ENCODE peak calls at places on chromosomes 4 and X, in six cellular contexts. One of them, this sample, is unnamed.

GRCh38 chrX:12685541-12685940 is 105.7 kb upstream of the PRPS2 start:
- DNase-seq in Right ventricle myocardium superior: no peak
- DNase-seq in stimulated activated naive CD4-positive, alpha-beta T cell: no peak
- DNase-seq in naive thymus-derived CD4-positive, alpha-beta T cell: no peak
- DNase-seq in nephron progenitor cell: no peak
- DNase-seq in NCI-H2029: no peak
- DNase-seq in this sample: no peak

GRCh38 chr4:155228713-155229112 is 20.3 kb downstream of the NPY2R start:
- DNase-seq in NCI-H2029: no peak
- DNase-seq in Right ventricle myocardium superior: no peak
- DNase-seq in stimulated activated naive CD4-positive, alpha-beta T cell: no peak
- DNase-seq in naive thymus-derived CD4-positive, alpha-beta T cell: no peak
- DNase-seq in nephron progenitor cell: no peak
- DNase-seq in this sample: no peak

GRCh38 chrX:153454901-153455550 is 9.2 kb upstream of the TREX2 start:
- DNase-seq in NCI-H2029: no peak
- DNase-seq in naive thymus-derived CD4-positive, alpha-beta T cell: no peak
- DNase-seq in nephron progenitor cell: no peak
- DNase-seq in stimulated activated naive CD4-positive, alpha-beta T cell: no peak
- DNase-seq in Right ventricle myocardium superior: no peak
- DNase-seq in this sample: no peak

GRCh38 chr4:29423836-29424721 is 1296.1 kb upstream of the PCDH7 start:
- DNase-seq in Right ventricle myocardium superior: no peak
- DNase-seq in naive thymus-derived CD4-positive, alpha-beta T cell: no peak
- DNase-seq in stimulated activated naive CD4-positive, alpha-beta T cell: no peak
- DNase-seq in nephron progenitor cell: no peak
- DNase-seq in NCI-H2029: no peak
- DNase-seq in this sample: no peak

GRCh38 chr4:78313754-78314120 is 237.8 kb upstream of the ANXA3 start:
- DNase-seq in stimulated activated naive CD4-positive, alpha-beta T cell: no peak
- DNase-seq in nephron progenitor cell: no peak
- DNase-seq in naive thymus-derived CD4-positive, alpha-beta T cell: no peak
- DNase-seq in NCI-H2029: no peak
- DNase-seq in Right ventricle myocardium superior: no peak
- DNase-seq in this sample: no peak

GRCh38 chrX:3609800-3610199 is 103.6 kb downstream of the PRKX start:
- DNase-seq in Right ventricle myocardium superior: no peak
- DNase-seq in NCI-H2029: no peak
- DNase-seq in nephron progenitor cell: no peak
- DNase-seq in naive thymus-derived CD4-positive, alpha-beta T cell: no peak
- DNase-seq in stimulated activated naive CD4-positive, alpha-beta T cell: no peak
- DNase-seq in this sample: no peak

GRCh38 chr4:124044330-124044729 is 647.7 kb downstream of the SPRY1 start:
- DNase-seq in nephron progenitor cell: no peak
- DNase-seq in stimulated activated naive CD4-positive, alpha-beta T cell: no peak
- DNase-seq in Right ventricle myocardium superior: no peak
- DNase-seq in naive thymus-derived CD4-positive, alpha-beta T cell: no peak
- DNase-seq in NCI-H2029: no peak
- DNase-seq in this sample: no peak

GRCh38 chr4:112523764-112524505 is 8.0 kb upstream of the NEUROG2 start:
- DNase-seq in Right ventricle myocardium superior: peak; percentile 68
- DNase-seq in NCI-H2029: peak; percentile 54
- DNase-seq in nephron progenitor cell: peak; percentile 86
- DNase-seq in naive thymus-derived CD4-positive, alpha-beta T cell: peak; percentile 71
- DNase-seq in stimulated activated naive CD4-positive, alpha-beta T cell: peak; percentile 81
- DNase-seq in this sample: peak; percentile 57

GRCh38 chr4:16269742-16270522 is 43.7 kb upstream of the TAPT1 start:
- DNase-seq in stimulated activated naive CD4-positive, alpha-beta T cell: no peak
- DNase-seq in NCI-H2029: no peak
- DNase-seq in nephron progenitor cell: no peak
- DNase-seq in naive thymus-derived CD4-positive, alpha-beta T cell: no peak
- DNase-seq in Right ventricle myocardium superior: peak; percentile 39
- DNase-seq in this sample: peak; percentile 53

GRCh38 chr4:114312349-114312748 is 286.3 kb upstream of the UGT8 start:
- DNase-seq in Right ventricle myocardium superior: no peak
- DNase-seq in naive thymus-derived CD4-positive, alpha-beta T cell: no peak
- DNase-seq in NCI-H2029: peak; percentile 59
- DNase-seq in nephron progenitor cell: no peak
- DNase-seq in stimulated activated naive CD4-positive, alpha-beta T cell: no peak
- DNase-seq in this sample: no peak

GRCh38 chrX:99184153-99184552 is 1225.9 kb downstream of the PCDH19 start:
- DNase-seq in nephron progenitor cell: no peak
- DNase-seq in stimulated activated naive CD4-positive, alpha-beta T cell: no peak
- DNase-seq in NCI-H2029: no peak
- DNase-seq in Right ventricle myocardium superior: no peak
- DNase-seq in naive thymus-derived CD4-positive, alpha-beta T cell: no peak
- DNase-seq in this sample: no peak

GRCh38 chr4:7871356-7871755 is 68.3 kb downstream of the AFAP1 start:
- DNase-seq in stimulated activated naive CD4-positive, alpha-beta T cell: no peak
- DNase-seq in naive thymus-derived CD4-positive, alpha-beta T cell: no peak
- DNase-seq in Right ventricle myocardium superior: no peak
- DNase-seq in NCI-H2029: no peak
- DNase-seq in nephron progenitor cell: no peak
- DNase-seq in this sample: no peak

GRCh38 chrX:84108589-84108988 is 79.4 kb downstream of the RPS6KA6 start:
- DNase-seq in nephron progenitor cell: no peak
- DNase-seq in NCI-H2029: no peak
- DNase-seq in Right ventricle myocardium superior: no peak
- DNase-seq in naive thymus-derived CD4-positive, alpha-beta T cell: no peak
- DNase-seq in stimulated activated naive CD4-positive, alpha-beta T cell: no peak
- DNase-seq in this sample: no peak

GRCh38 chr4:71186566-71187398 is 152.0 kb upstream of the SLC4A4 start:
- DNase-seq in naive thymus-derived CD4-positive, alpha-beta T cell: no peak
- DNase-seq in nephron progenitor cell: peak; percentile 73
- DNase-seq in stimulated activated naive CD4-positive, alpha-beta T cell: peak; percentile 34
- DNase-seq in Right ventricle myocardium superior: peak; percentile 73
- DNase-seq in NCI-H2029: peak; percentile 24
- DNase-seq in this sample: peak; percentile 31

GRCh38 chr4:2790583-2791517 is 2.0 kb upstream of the SH3BP2 start:
- DNase-seq in stimulated activated naive CD4-positive, alpha-beta T cell: no peak
- DNase-seq in naive thymus-derived CD4-positive, alpha-beta T cell: no peak
- DNase-seq in nephron progenitor cell: no peak
- DNase-seq in NCI-H2029: no peak
- DNase-seq in Right ventricle myocardium superior: peak; percentile 63
- DNase-seq in this sample: no peak

GRCh38 chrX:39162322-39162721 is 361.1 kb downstream of the MID1IP1 start:
- DNase-seq in stimulated activated naive CD4-positive, alpha-beta T cell: peak; percentile 41
- DNase-seq in Right ventricle myocardium superior: peak; percentile 44
- DNase-seq in nephron progenitor cell: peak; percentile 46
- DNase-seq in naive thymus-derived CD4-positive, alpha-beta T cell: peak; percentile 25
- DNase-seq in NCI-H2029: no peak
- DNase-seq in this sample: no peak

GRCh38 chr4:173930329-173930967 is 353.0 kb downstream of the FBXO8 start:
- DNase-seq in nephron progenitor cell: no peak
- DNase-seq in stimulated activated naive CD4-positive, alpha-beta T cell: no peak
- DNase-seq in naive thymus-derived CD4-positive, alpha-beta T cell: no peak
- DNase-seq in Right ventricle myocardium superior: no peak
- DNase-seq in NCI-H2029: no peak
- DNase-seq in this sample: no peak

GRCh38 chr4:88077911-88078310 is 70.5 kb downstream of the PKD2 start:
- DNase-seq in nephron progenitor cell: no peak
- DNase-seq in stimulated activated naive CD4-positive, alpha-beta T cell: no peak
- DNase-seq in naive thymus-derived CD4-positive, alpha-beta T cell: no peak
- DNase-seq in NCI-H2029: no peak
- DNase-seq in Right ventricle myocardium superior: no peak
- DNase-seq in this sample: no peak

GRCh38 chr4:7630559-7631287 is 196.0 kb upstream of the PSAPL1 start:
- DNase-seq in naive thymus-derived CD4-positive, alpha-beta T cell: no peak
- DNase-seq in NCI-H2029: peak; percentile 42
- DNase-seq in Right ventricle myocardium superior: peak; percentile 86
- DNase-seq in nephron progenitor cell: no peak
- DNase-seq in stimulated activated naive CD4-positive, alpha-beta T cell: no peak
- DNase-seq in this sample: peak; percentile 24

GRCh38 chr4:2303121-2303685 is 41.3 kb upstream of the MXD4 start:
- DNase-seq in stimulated activated naive CD4-positive, alpha-beta T cell: no peak
- DNase-seq in NCI-H2029: no peak
- DNase-seq in Right ventricle myocardium superior: no peak
- DNase-seq in nephron progenitor cell: no peak
- DNase-seq in naive thymus-derived CD4-positive, alpha-beta T cell: no peak
- DNase-seq in this sample: no peak

GRCh38 chr4:57499786-57500185 is 389.6 kb upstream of the IGFBP7 start:
- DNase-seq in nephron progenitor cell: no peak
- DNase-seq in NCI-H2029: no peak
- DNase-seq in stimulated activated naive CD4-positive, alpha-beta T cell: no peak
- DNase-seq in Right ventricle myocardium superior: no peak
- DNase-seq in naive thymus-derived CD4-positive, alpha-beta T cell: no peak
- DNase-seq in this sample: no peak

GRCh38 chr4:40665844-40666243 is 36.2 kb upstream of the RBM47 start:
- DNase-seq in Right ventricle myocardium superior: no peak
- DNase-seq in stimulated activated naive CD4-positive, alpha-beta T cell: no peak
- DNase-seq in naive thymus-derived CD4-positive, alpha-beta T cell: no peak
- DNase-seq in NCI-H2029: no peak
- DNase-seq in nephron progenitor cell: no peak
- DNase-seq in this sample: no peak

GRCh38 chrX:119685225-119686066 is 7.5 kb downstream of the SEPTIN6 start:
- DNase-seq in stimulated activated naive CD4-positive, alpha-beta T cell: peak; percentile 60
- DNase-seq in Right ventricle myocardium superior: no peak
- DNase-seq in nephron progenitor cell: no peak
- DNase-seq in naive thymus-derived CD4-positive, alpha-beta T cell: peak; percentile 46
- DNase-seq in NCI-H2029: no peak
- DNase-seq in this sample: peak; percentile 33

GRCh38 chrX:39936886-39937770 is 160.6 kb downstream of the BCOR start:
- DNase-seq in naive thymus-derived CD4-positive, alpha-beta T cell: peak; percentile 2
- DNase-seq in stimulated activated naive CD4-positive, alpha-beta T cell: no peak
- DNase-seq in NCI-H2029: no peak
- DNase-seq in Right ventricle myocardium superior: no peak
- DNase-seq in nephron progenitor cell: peak; percentile 18
- DNase-seq in this sample: no peak

GRCh38 chr4:112287258-112287873 is 1.7 kb upstream of the TIFA start:
- DNase-seq in stimulated activated naive CD4-positive, alpha-beta T cell: peak; percentile 7
- DNase-seq in nephron progenitor cell: no peak
- DNase-seq in NCI-H2029: no peak
- DNase-seq in naive thymus-derived CD4-positive, alpha-beta T cell: no peak
- DNase-seq in Right ventricle myocardium superior: no peak
- DNase-seq in this sample: no peak

GRCh38 chrX:9955506-9955905 is 11.7 kb upstream of the CLDN34 start:
- DNase-seq in stimulated activated naive CD4-positive, alpha-beta T cell: no peak
- DNase-seq in NCI-H2029: no peak
- DNase-seq in naive thymus-derived CD4-positive, alpha-beta T cell: no peak
- DNase-seq in Right ventricle myocardium superior: no peak
- DNase-seq in nephron progenitor cell: no peak
- DNase-seq in this sample: no peak

GRCh38 chr4:144399927-144400326 is 246.0 kb upstream of the HHIP start:
- DNase-seq in Right ventricle myocardium superior: no peak
- DNase-seq in NCI-H2029: peak; percentile 33
- DNase-seq in nephron progenitor cell: no peak
- DNase-seq in naive thymus-derived CD4-positive, alpha-beta T cell: no peak
- DNase-seq in stimulated activated naive CD4-positive, alpha-beta T cell: no peak
- DNase-seq in this sample: peak; percentile 85

GRCh38 chrX:129577473-129577872 is 37.4 kb downstream of the OCRL start:
- DNase-seq in nephron progenitor cell: no peak
- DNase-seq in stimulated activated naive CD4-positive, alpha-beta T cell: no peak
- DNase-seq in NCI-H2029: no peak
- DNase-seq in naive thymus-derived CD4-positive, alpha-beta T cell: no peak
- DNase-seq in Right ventricle myocardium superior: no peak
- DNase-seq in this sample: no peak

GRCh38 chr4:25160714-25161598 is 707 bp upstream of the SEPSECS start:
- DNase-seq in nephron progenitor cell: no peak
- DNase-seq in Right ventricle myocardium superior: no peak
- DNase-seq in stimulated activated naive CD4-positive, alpha-beta T cell: peak; percentile 30
- DNase-seq in NCI-H2029: peak; percentile 62
- DNase-seq in naive thymus-derived CD4-positive, alpha-beta T cell: no peak
- DNase-seq in this sample: no peak

GRCh38 chrX:134374294-134374693 is 85.7 kb upstream of the HPRT1 start:
- DNase-seq in NCI-H2029: no peak
- DNase-seq in nephron progenitor cell: no peak
- DNase-seq in Right ventricle myocardium superior: no peak
- DNase-seq in stimulated activated naive CD4-positive, alpha-beta T cell: peak; percentile 9
- DNase-seq in naive thymus-derived CD4-positive, alpha-beta T cell: no peak
- DNase-seq in this sample: peak; percentile 11

GRCh38 chr4:33060873-33061542 is 2340.8 kb downstream of the PCDH7 start:
- DNase-seq in nephron progenitor cell: peak; percentile 59
- DNase-seq in naive thymus-derived CD4-positive, alpha-beta T cell: no peak
- DNase-seq in stimulated activated naive CD4-positive, alpha-beta T cell: no peak
- DNase-seq in NCI-H2029: no peak
- DNase-seq in Right ventricle myocardium superior: no peak
- DNase-seq in this sample: peak; percentile 70

GRCh38 chr4:140240237-140240636 is 86.3 kb upstream of the MAML3 start:
- DNase-seq in Right ventricle myocardium superior: no peak
- DNase-seq in stimulated activated naive CD4-positive, alpha-beta T cell: no peak
- DNase-seq in naive thymus-derived CD4-positive, alpha-beta T cell: no peak
- DNase-seq in NCI-H2029: no peak
- DNase-seq in nephron progenitor cell: peak; percentile 34
- DNase-seq in this sample: peak; percentile 35

GRCh38 chr4:140668111-140668510 is 88.1 kb downstream of the TBC1D9 start:
- DNase-seq in naive thymus-derived CD4-positive, alpha-beta T cell: no peak
- DNase-seq in NCI-H2029: no peak
- DNase-seq in nephron progenitor cell: no peak
- DNase-seq in stimulated activated naive CD4-positive, alpha-beta T cell: no peak
- DNase-seq in Right ventricle myocardium superior: no peak
- DNase-seq in this sample: no peak

GRCh38 chr4:61985426-61985825 is 785.3 kb downstream of the ADGRL3 start:
- DNase-seq in NCI-H2029: no peak
- DNase-seq in nephron progenitor cell: no peak
- DNase-seq in Right ventricle myocardium superior: no peak
- DNase-seq in stimulated activated naive CD4-positive, alpha-beta T cell: no peak
- DNase-seq in naive thymus-derived CD4-positive, alpha-beta T cell: no peak
- DNase-seq in this sample: no peak

GRCh38 chrX:132127748-132128147 is at the start of gene FRMD7:
- DNase-seq in NCI-H2029: no peak
- DNase-seq in nephron progenitor cell: peak; percentile 34
- DNase-seq in Right ventricle myocardium superior: no peak
- DNase-seq in naive thymus-derived CD4-positive, alpha-beta T cell: no peak
- DNase-seq in stimulated activated naive CD4-positive, alpha-beta T cell: no peak
- DNase-seq in this sample: peak; percentile 6

This sample was measured in SJCRH30.